ENCODE peak calls at places on chromosome 9, in six cellular contexts. S, Y, E, P, X and B are unnamed samples.

GRCh38 chr9:120265791-120266190 is 314.2 kb downstream of the CDK5RAP2 start:
- DNase-seq in P (no peak), E (no peak), Y (no peak), S (no peak), X (no peak), B (peak)

GRCh38 chr9:7121055-7121454 is 363.3 kb downstream of the KDM4C start:
- DNase-seq in Y (no peak), P (no peak), X (no peak), E (no peak), S (no peak), B (no peak)

GRCh38 chr9:7094052-7094451 is 336.3 kb downstream of the KDM4C start:
- DNase-seq in E (no peak), Y (no peak), S (no peak), X (no peak), P (no peak), B (peak)

GRCh38 chr9:73153793-73154227 is 2.1 kb downstream of the ANXA1 start:
- DNase-seq in Y (no peak), E (no peak), P (no peak), S (no peak), X (no peak), B (peak)

GRCh38 chr9:103372828-103373227 is 377.7 kb downstream of the CYLC2 start:
- DNase-seq in P (no peak), E (no peak), S (no peak), X (no peak), Y (no peak), B (no peak)

GRCh38 chr9:130701059-130702022 is 7.8 kb downstream of the EXOSC2 start:
- DNase-seq in E (no peak), P (peak), Y (peak), X (peak), S (peak), B (peak)

GRCh38 chr9:78214492-78214891 is 21.4 kb upstream of the CEP78 start:
- DNase-seq in X (no peak), P (no peak), Y (no peak), S (no peak), E (no peak), B (no peak)

GRCh38 chr9:92607773-92608172 is 62.2 kb downstream of the IPPK start:
- DNase-seq in X (no peak), P (no peak), S (no peak), Y (peak), E (no peak), B (peak)

GRCh38 chr9:123326662-123327093 is 29.3 kb upstream of the CRB2 start:
- DNase-seq in Y (no peak), X (no peak), P (no peak), S (no peak), E (no peak), B (no peak)

GRCh38 chr9:104868687-104869404 is 59.1 kb downstream of the ABCA1 start:
- DNase-seq in S (peak), Y (peak), E (no peak), P (peak), X (peak), B (peak)

GRCh38 chr9:89928106-89928505 is 323.3 kb downstream of the GADD45G start:
- DNase-seq in S (no peak), E (no peak), P (no peak), X (no peak), Y (no peak), B (no peak)

GRCh38 chr9:112558476-112558875 is 71.8 kb downstream of the KIAA1958 start:
- DNase-seq in E (no peak), P (no peak), Y (no peak), S (no peak), X (no peak), B (peak)

GRCh38 chr9:133420392-133420827 is 1.8 kb upstream of the ADAMTS13 start:
- DNase-seq in X (no peak), S (no peak), E (no peak), P (no peak), Y (no peak), B (no peak)

GRCh38 chr9:37001461-37001860 is 32.6 kb downstream of the PAX5 start:
- DNase-seq in X (no peak), P (peak), E (no peak), Y (no peak), S (no peak), B (no peak)

GRCh38 chr9:94805585-94805984 is 79.1 kb downstream of the AOPEP start:
- DNase-seq in X (peak), E (no peak), S (no peak), Y (no peak), P (no peak), B (peak)